ENCODE peak calls at places on chromosomes 16 and 17, in five cellular contexts. D is HepG2, Y is A549, K is GM12878, Z is K562. H is an unnamed sample.

GRCh38 chr17:37430051-37430591 is 23.4 kb downstream of the TADA2A start:
- DNase-seq in D (no peak), K (no peak), Z (peak), Y (no peak), H (no peak)

GRCh38 chr16:55728797-55729196 is 73.0 kb downstream of the SLC6A2 start:
- DNase-seq in Z (no peak), K (no peak), D (no peak), Y (peak), H (no peak)

GRCh38 chr16:23072084-23072599 is 77.1 kb downstream of the USP31 start:
- DNase-seq in D (no peak), Y (peak), Z (no peak), K (no peak), H (no peak)

GRCh38 chr17:40901981-40902862 is 17.2 kb upstream of the KRT20 start:
- DNase-seq in D (peak), K (no peak), Y (peak), Z (no peak), H (no peak)

GRCh38 chr16:17367932-17368331 is 102.8 kb downstream of the XYLT1 start:
- DNase-seq in K (no peak), D (no peak), Y (no peak), Z (peak), H (peak)

GRCh38 chr16:66471696-66472393 is 44.8 kb downstream of the BEAN1 start:
- DNase-seq in K (no peak), Z (no peak), Y (no peak), D (peak), H (no peak)

GRCh38 chr16:54424043-54424451 is 137.5 kb upstream of the IRX3 start:
- DNase-seq in Y (no peak), D (no peak), K (no peak), Z (no peak), H (no peak)

GRCh38 chr17:81380682-81381518 is 14.4 kb upstream of the BAHCC1 start:
- DNase-seq in K (no peak), Y (no peak), D (no peak), Z (no peak), H (no peak)

GRCh38 chr16:86085795-86086194 is 186.8 kb downstream of the IRF8 start:
- DNase-seq in Y (no peak), D (no peak), K (no peak), Z (no peak), H (no peak)

GRCh38 chr16:4070936-4071335 is 45.3 kb downstream of the ADCY9 start:
- DNase-seq in K (no peak), Y (no peak), Z (no peak), D (no peak), H (no peak)

GRCh38 chr17:38777641-38778250 is 21.6 kb downstream of the PIP4K2B start:
- DNase-seq in Z (no peak), Y (no peak), K (no peak), D (no peak), H (no peak)

GRCh38 chr17:41553176-41553575 is 18.7 kb downstream of the KRT9 start:
- DNase-seq in Z (no peak), D (no peak), K (no peak), Y (no peak), H (no peak)

GRCh38 chr17:27379863-27380533 is 76.2 kb upstream of the KSR1 start:
- DNase-seq in D (no peak), K (no peak), Y (no peak), Z (peak), H (no peak)

GRCh38 chr17:12973496-12974318 is 44.1 kb downstream of the ELAC2 start:
- DNase-seq in K (no peak), Z (no peak), Y (no peak), D (no peak), H (peak)

GRCh38 chr17:4940625-4941021 is 555 bp downstream of the RNF167 start:
- DNase-seq in Z (peak), Y (no peak), D (no peak), K (no peak), H (no peak)

GRCh38 chr16:84985079-84986065 is 26.0 kb downstream of the ZDHHC7 start:
- DNase-seq in Y (peak), Z (no peak), K (no peak), D (no peak), H (no peak)

GRCh38 chr16:30474062-30474452 is 1.5 kb downstream of the ITGAL start:
- DNase-seq in K (no peak), Z (no peak), Y (no peak), D (no peak), H (no peak)

GRCh38 chr17:61454095-61454931 is 2.1 kb downstream of the TBX4 start:
- DNase-seq in D (no peak), K (no peak), Z (no peak), Y (no peak), H (peak)

GRCh38 chr16:8194795-8195194 is 395.5 kb downstream of the TMEM114 start:
- DNase-seq in D (no peak), Y (peak), Z (peak), K (no peak), H (peak)

GRCh38 chr16:68005786-68006286 is 6.6 kb upstream of the DPEP2 start:
- DNase-seq in Z (no peak), K (no peak), Y (no peak), D (no peak), H (no peak)

GRCh38 chr16:24208710-24209109 is 47.4 kb upstream of the CACNG3 start:
- DNase-seq in K (no peak), Y (no peak), Z (no peak), D (no peak), H (peak)

GRCh38 chr16:70659953-70660671 is 13.8 kb downstream of the IL34 start:
- DNase-seq in Z (no peak), K (no peak), Y (no peak), D (no peak), H (no peak)

GRCh38 chr16:85531516-85531915 is 81.6 kb upstream of the GSE1 start:
- DNase-seq in Z (no peak), D (no peak), K (no peak), Y (no peak), H (no peak)

GRCh38 chr16:81612351-81613170 is 166.5 kb upstream of the PLCG2 start:
- DNase-seq in Y (no peak), D (no peak), K (no peak), Z (no peak), H (no peak)

GRCh38 chr17:13478326-13478830 is 123.4 kb downstream of the HS3ST3A1 start:
- DNase-seq in Z (no peak), Y (no peak), D (no peak), K (no peak), H (no peak)

GRCh38 chr16:3170440-3171180 is 17.4 kb upstream of the OR1F1 start:
- DNase-seq in Z (no peak), Y (no peak), K (no peak), D (no peak), H (peak)

GRCh38 chr16:23590181-23590580 is 5.9 kb downstream of the NDUFAB1 start:
- DNase-seq in K (no peak), Z (no peak), D (no peak), Y (no peak), H (no peak)

GRCh38 chr16:17635183-17635582 is 164.4 kb upstream of the XYLT1 start:
- DNase-seq in Z (no peak), D (no peak), Y (no peak), K (no peak), H (no peak)

GRCh38 chr17:72421128-72422092 is 300.6 kb downstream of the SOX9 start:
- DNase-seq in Z (no peak), K (peak), Y (peak), D (peak), H (no peak)

GRCh38 chr17:34156741-34157589 is 98.1 kb upstream of the CCL2 start:
- DNase-seq in Y (no peak), K (no peak), Z (no peak), D (no peak), H (peak)

GRCh38 chr16:65842067-65842466 is 524.4 kb upstream of the CDH5 start:
- DNase-seq in K (no peak), Z (no peak), Y (no peak), D (no peak), H (no peak)

GRCh38 chr16:53626161-53626560 is 77.5 kb downstream of the RPGRIP1L start:
- DNase-seq in Z (no peak), K (no peak), D (no peak), Y (no peak), H (no peak)

GRCh38 chr17:77311371-77311981 is 170.7 kb downstream of the SEC14L1 start:
- DNase-seq in K (no peak), D (no peak), Y (no peak), Z (no peak), H (no peak)

GRCh38 chr17:82787081-82787848 is 35.4 kb downstream of the TBCD start:
- DNase-seq in Y (no peak), D (no peak), Z (no peak), K (no peak), H (no peak)

GRCh38 chr17:74430706-74431567 is 951 bp upstream of the GPRC5C start:
- DNase-seq in K (peak), Y (peak), D (peak), Z (peak), H (peak)

GRCh38 chr17:1882836-1883235 is 53.0 kb downstream of the RPA1 start:
- DNase-seq in K (no peak), Y (peak), D (peak), Z (peak), H (peak)
- TF ChIP-seq ESRRA in K (no peak), Y (no peak), D (no peak), Z (no peak), H (no peak)

DNA sequence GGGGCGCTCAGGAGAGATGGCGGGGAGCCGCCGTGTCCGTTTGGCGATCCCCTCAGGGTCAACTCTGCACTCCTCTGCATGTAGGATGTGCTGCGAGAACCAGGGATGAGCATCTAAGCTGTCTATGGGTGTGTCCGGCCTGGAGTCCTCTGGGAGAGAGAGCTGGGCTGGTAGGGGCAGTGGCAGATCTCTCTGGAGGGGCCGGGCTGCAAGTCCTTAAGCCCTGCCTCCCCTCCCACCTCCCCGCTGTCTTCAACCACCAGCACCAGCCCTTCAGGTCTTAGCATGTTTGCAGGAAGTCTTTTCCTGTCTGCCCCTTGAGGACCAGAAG is 8.4 kb downstream of the FAM171A2 start:
- DNase-seq in D (no peak), K (no peak), Y (no peak), Z (no peak), H (no peak)
- TF ChIP-seq ESRRA in D (no peak), K (no peak), Y (no peak), Z (no peak), H (no peak)

GRCh38 chr16:50548659-50549560 is 714 bp downstream of the NKD1 start:
- DNase-seq in Z (peak), D (no peak), K (no peak), Y (no peak), H (peak)
- TF ChIP-seq ESRRA in Z (no peak), D (no peak), K (no peak), Y (no peak), H (no peak)

GRCh38 chr17:44043326-44043725 is 23.1 kb downstream of the LSM12 start:
- DNase-seq in Z (no peak), K (no peak), Y (no peak), D (no peak), H (no peak)

GRCh38 chr17:44045493-44045892 is 21.0 kb downstream of the LSM12 start:
- DNase-seq in K (no peak), D (no peak), Y (no peak), Z (no peak), H (no peak)

GRCh38 chr17:44049294-44050080 is 17.0 kb downstream of the LSM12 start:
- DNase-seq in K (no peak), Y (no peak), Z (no peak), D (no peak), H (no peak)

GRCh38 chr17:44039829-44040635 is 25.3 kb upstream of the TMEM101 start:
- DNase-seq in Z (no peak), Y (no peak), K (no peak), D (no peak), H (no peak)

GRCh38 chr17:44044092-44044491 is 22.4 kb downstream of the LSM12 start:
- DNase-seq in K (no peak), Y (no peak), Z (no peak), D (no peak), H (no peak)
- TF ChIP-seq ESRRA in K (no peak), Y (no peak), Z (no peak), D (no peak), H (no peak)

GRCh38 chr17:20084621-20085282 is 75.6 kb downstream of the SPECC1 start:
- DNase-seq in Z (no peak), K (no peak), D (no peak), Y (no peak), H (no peak)

GRCh38 chr17:20086416-20087074 is 77.4 kb downstream of the SPECC1 start:
- DNase-seq in Z (peak), Y (no peak), K (no peak), D (no peak), H (no peak)

GRCh38 chr17:20083460-20083859 is 74.3 kb downstream of the SPECC1 start:
- DNase-seq in Y (no peak), D (no peak), K (no peak), Z (no peak), H (no peak)

GRCh38 chr17:20087538-20088250 is 78.5 kb downstream of the SPECC1 start:
- DNase-seq in K (no peak), D (no peak), Y (no peak), Z (no peak), H (no peak)

DNA sequence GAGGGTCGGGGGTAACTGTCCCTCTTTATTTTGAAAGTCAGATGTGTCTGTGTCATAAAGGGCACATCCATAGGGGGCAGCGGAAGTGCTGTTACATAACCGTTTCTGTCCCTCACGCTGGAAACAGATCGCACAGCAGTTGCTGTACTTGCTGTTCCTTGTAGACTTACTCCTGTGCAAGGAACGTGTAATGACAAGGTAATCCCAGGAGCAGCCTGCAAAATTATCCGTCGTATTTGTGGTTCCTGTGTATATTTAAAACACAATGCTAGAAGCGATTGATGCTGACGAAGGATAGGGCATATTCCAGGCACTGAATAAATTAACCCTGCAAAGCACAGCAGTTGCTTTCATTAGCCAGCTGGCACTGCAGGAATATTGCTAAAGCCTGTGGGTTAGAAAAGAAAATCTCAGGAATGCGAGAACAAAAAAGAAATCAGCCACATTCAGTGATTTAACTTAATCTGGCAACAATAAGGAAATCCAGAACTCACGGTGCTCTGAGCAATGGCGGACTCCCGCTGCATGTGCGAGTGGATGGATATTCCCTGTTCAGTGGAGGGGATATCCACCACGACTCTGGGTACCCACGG is 76.2 kb downstream of the SPECC1 start:
- DNase-seq in Y (no peak), D (no peak), Z (no peak), K (no peak), H (no peak)
- TF ChIP-seq ESRRA in Y (no peak), D (no peak), Z (no peak), K (no peak), H (no peak)

GRCh38 chr17:64154321-64155089 is 24.6 kb upstream of the ERN1 start:
- DNase-seq in D (no peak), K (no peak), Y (no peak), Z (no peak), H (no peak)
- TF ChIP-seq ESRRA in D (no peak), K (no peak), Y (no peak), Z (no peak), H (no peak)